ENCODE peak calls at places on chromosomes 13 and 19, in five cellular contexts. One of them, this sample, is unnamed.
A peak's percentile ranks its signal among the peaks of the same experiment; 100 is the strongest.

GRCh38 chr19:58033741-58034475 is at the start of gene ZSCAN1:
- DNase-seq in AG09309: no peak
- DNase-seq in uterus: peak; percentile 67
- DNase-seq in hepatocyte: peak; percentile 97
- DNase-seq in A549: no peak
- DNase-seq in this sample: no peak

GRCh38 chr13:26202365-26202972 is 19.6 kb downstream of the RNF6 start:
- DNase-seq in hepatocyte: no peak
- DNase-seq in uterus: no peak
- DNase-seq in AG09309: peak; percentile 16
- DNase-seq in A549: no peak
- DNase-seq in this sample: no peak

GRCh38 chr19:38699027-38699346 is 45.3 kb downstream of the CAPN12 start:
- DNase-seq in AG09309: no peak
- DNase-seq in uterus: no peak
- DNase-seq in hepatocyte: no peak
- DNase-seq in A549: no peak
- DNase-seq in this sample: no peak

GRCh38 chr19:51689751-51690358 is 3.3 kb upstream of the SPACA6 start:
- DNase-seq in uterus: peak; percentile 65
- DNase-seq in AG09309: no peak
- DNase-seq in hepatocyte: peak; percentile 69
- DNase-seq in A549: peak; percentile 87
- DNase-seq in this sample: no peak

GRCh38 chr13:26502826-26503225 is 54.7 kb upstream of the WASF3 start:
- DNase-seq in hepatocyte: peak; percentile 52
- DNase-seq in AG09309: peak; percentile 70
- DNase-seq in A549: no peak
- DNase-seq in uterus: no peak
- DNase-seq in this sample: no peak

GRCh38 chr13:24865158-24865557 is 101.2 kb downstream of the RNF17 start:
- DNase-seq in uterus: no peak
- DNase-seq in A549: no peak
- DNase-seq in AG09309: no peak
- DNase-seq in hepatocyte: no peak
- DNase-seq in this sample: no peak

GRCh38 chr19:31349160-31349881 is at the start of gene TSHZ3:
- DNase-seq in uterus: peak; percentile 91
- DNase-seq in A549: peak; percentile 78
- DNase-seq in hepatocyte: peak; percentile 80
- DNase-seq in AG09309: peak; percentile 64
- DNase-seq in this sample: peak; percentile 56

GRCh38 chr19:1041835-1042685 is 2.2 kb downstream of the ABCA7 start:
- DNase-seq in A549: peak; percentile 97
- DNase-seq in AG09309: no peak
- DNase-seq in uterus: no peak
- DNase-seq in hepatocyte: no peak
- DNase-seq in this sample: no peak

GRCh38 chr13:97944396-97945029 is 9.0 kb upstream of the IPO5 start:
- DNase-seq in hepatocyte: no peak
- DNase-seq in uterus: no peak
- DNase-seq in A549: no peak
- DNase-seq in AG09309: no peak
- DNase-seq in this sample: no peak

GRCh38 chr13:33328691-33329090 is 43.1 kb upstream of the STARD13 start:
- DNase-seq in A549: no peak
- DNase-seq in uterus: no peak
- DNase-seq in hepatocyte: no peak
- DNase-seq in AG09309: no peak
- DNase-seq in this sample: no peak

GRCh38 chr13:33322965-33323668 is 37.6 kb upstream of the STARD13 start:
- DNase-seq in AG09309: no peak
- DNase-seq in uterus: no peak
- DNase-seq in hepatocyte: no peak
- DNase-seq in A549: no peak
- DNase-seq in this sample: no peak

GRCh38 chr13:33326246-33326645 is 40.7 kb upstream of the STARD13 start:
- DNase-seq in A549: no peak
- DNase-seq in uterus: no peak
- DNase-seq in hepatocyte: no peak
- DNase-seq in AG09309: no peak
- DNase-seq in this sample: no peak

GRCh38 chr13:33323766-33324525 is 38.4 kb upstream of the STARD13 start:
- DNase-seq in A549: no peak
- DNase-seq in hepatocyte: no peak
- DNase-seq in AG09309: no peak
- DNase-seq in uterus: no peak
- DNase-seq in this sample: no peak

DNA sequence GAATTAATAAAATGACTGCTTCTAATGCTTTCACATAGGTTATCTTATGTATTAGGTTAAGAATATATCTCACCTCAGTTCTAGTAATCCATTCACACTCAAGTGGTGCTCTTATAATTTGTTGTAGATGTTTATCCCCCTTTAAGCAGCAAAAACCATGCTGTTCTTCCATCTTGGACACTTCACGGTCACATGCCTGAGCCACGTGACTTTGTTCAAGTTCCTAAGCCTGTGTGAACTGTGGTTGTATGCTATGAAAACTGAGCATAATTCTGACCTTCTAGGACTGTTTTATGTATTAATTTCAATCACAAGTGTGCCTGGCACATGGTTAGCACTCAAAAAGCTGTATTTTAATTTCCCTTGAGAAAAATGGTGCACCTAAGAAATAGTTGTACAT is 41.2 kb upstream of the STARD13 start:
- DNase-seq in AG09309: no peak
- DNase-seq in A549: no peak
- DNase-seq in hepatocyte: no peak
- DNase-seq in uterus: no peak
- DNase-seq in this sample: no peak
- TF ChIP-seq CTCF in AG09309: no peak
- TF ChIP-seq CTCF in A549: no peak
- TF ChIP-seq CTCF in hepatocyte: no peak
- TF ChIP-seq CTCF in uterus: no peak
- TF ChIP-seq CTCF in this sample: no peak

GRCh38 chr13:40562975-40563349 is 103.5 kb downstream of the FOXO1 start:
- DNase-seq in A549: no peak
- DNase-seq in AG09309: no peak
- DNase-seq in uterus: no peak
- DNase-seq in hepatocyte: no peak
- DNase-seq in this sample: peak; percentile 35

GRCh38 chr13:40565282-40566148 is 100.9 kb downstream of the FOXO1 start:
- DNase-seq in uterus: no peak
- DNase-seq in AG09309: no peak
- DNase-seq in A549: no peak
- DNase-seq in hepatocyte: no peak
- DNase-seq in this sample: no peak

GRCh38 chr13:40564342-40564997 is 102.0 kb downstream of the FOXO1 start:
- DNase-seq in uterus: no peak
- DNase-seq in AG09309: no peak
- DNase-seq in hepatocyte: no peak
- DNase-seq in A549: no peak
- DNase-seq in this sample: no peak

GRCh38 chr13:40566811-40567210 is 99.6 kb downstream of the FOXO1 start:
- DNase-seq in uterus: no peak
- DNase-seq in AG09309: no peak
- DNase-seq in A549: no peak
- DNase-seq in hepatocyte: no peak
- DNase-seq in this sample: no peak

DNA sequence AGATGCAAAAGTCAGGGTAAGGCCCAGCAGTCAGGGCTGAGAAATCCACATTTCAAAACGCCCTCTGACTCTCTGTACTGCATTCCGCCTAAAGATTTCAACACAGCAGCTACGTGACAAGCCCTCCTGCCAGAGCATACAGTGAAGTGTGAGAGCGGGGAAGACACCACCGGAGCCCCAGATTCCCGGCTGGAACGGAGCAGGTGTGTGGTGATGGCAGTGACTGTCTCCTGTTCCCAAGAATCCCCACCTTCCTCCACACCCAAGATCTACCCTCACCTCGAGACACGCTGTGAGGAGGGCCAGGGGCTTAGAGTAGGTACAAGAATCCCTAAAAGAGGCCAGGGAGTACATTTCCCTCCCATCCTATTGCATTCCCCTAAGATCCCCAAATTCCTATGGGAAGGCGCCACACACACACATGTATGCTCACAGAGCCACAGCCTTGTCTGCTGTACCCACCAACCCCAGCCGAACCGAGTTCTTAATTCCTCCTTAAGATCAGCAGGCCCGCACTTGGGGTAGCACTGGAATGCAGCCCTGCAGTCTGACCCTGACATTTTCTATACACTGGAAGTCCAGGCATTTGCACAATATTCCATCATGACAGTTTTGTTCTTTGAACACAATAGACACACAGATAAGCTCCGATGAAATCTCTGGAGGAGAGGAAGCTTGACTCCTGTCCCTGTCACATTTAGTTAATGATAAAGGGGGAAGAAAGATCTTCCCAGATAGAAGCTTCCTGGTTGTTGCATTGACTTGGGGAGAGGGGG is 102.9 kb downstream of the FOXO1 start:
- DNase-seq in AG09309: no peak
- DNase-seq in uterus: no peak
- DNase-seq in A549: no peak
- DNase-seq in hepatocyte: peak; percentile 39
- DNase-seq in this sample: no peak
- H3K4me3 ChIP-seq in AG09309: no peak overlapping the region
- H3K4me3 ChIP-seq in uterus: no peak overlapping the region
- H3K4me3 ChIP-seq in A549: no peak overlapping the region
- H3K4me3 ChIP-seq in hepatocyte: no peak overlapping the region
- H3K4me3 ChIP-seq in this sample: no peak overlapping the region

GRCh38 chr19:13152854-13153626 is 2.8 kb downstream of the IER2 start:
- DNase-seq in uterus: peak; percentile 97
- DNase-seq in A549: peak; percentile 95
- DNase-seq in hepatocyte: peak; percentile 97
- DNase-seq in AG09309: no peak
- DNase-seq in this sample: peak; percentile 81
- TF ChIP-seq CTCF in uterus: no peak
- TF ChIP-seq CTCF in A549: no peak
- TF ChIP-seq CTCF in hepatocyte: peak; percentile 28
- TF ChIP-seq CTCF in AG09309: no peak
- TF ChIP-seq CTCF in this sample: no peak

GRCh38 chr19:45780448-45781281 is 1.6 kb downstream of the DMPK start:
- DNase-seq in uterus: peak; percentile 60
- DNase-seq in AG09309: no peak
- DNase-seq in hepatocyte: no peak
- DNase-seq in A549: no peak
- DNase-seq in this sample: no peak

GRCh38 chr19:45781282-45782161 is 768 bp downstream of the DMPK start:
- DNase-seq in uterus: peak; percentile 43
- DNase-seq in AG09309: no peak
- DNase-seq in hepatocyte: no peak
- DNase-seq in A549: peak; percentile 57
- DNase-seq in this sample: no peak

GRCh38 chr19:45784096-45784495 is 1.8 kb upstream of the DMPK start:
- DNase-seq in uterus: no peak
- DNase-seq in A549: no peak
- DNase-seq in AG09309: no peak
- DNase-seq in hepatocyte: no peak
- DNase-seq in this sample: no peak

GRCh38 chr19:45782820-45783785 is 813 bp upstream of the DMPK start:
- DNase-seq in A549: peak; percentile 58
- DNase-seq in hepatocyte: no peak
- DNase-seq in uterus: peak; percentile 86
- DNase-seq in AG09309: peak; percentile 46
- DNase-seq in this sample: no peak

GRCh38 chr19:45782162-45782623 is at the start of gene DMPK:
- DNase-seq in AG09309: no peak
- DNase-seq in uterus: peak; percentile 54
- DNase-seq in A549: no peak
- DNase-seq in hepatocyte: no peak
- DNase-seq in this sample: no peak
- H3K4me3 ChIP-seq in AG09309: peak within 1 kb of the TSS; percentile 72
- H3K4me3 ChIP-seq in uterus: peak within 1 kb of the TSS; percentile 78
- H3K4me3 ChIP-seq in A549: peak within 1 kb of the TSS; percentile 34
- H3K4me3 ChIP-seq in hepatocyte: peak within 1 kb of the TSS; percentile 10
- H3K4me3 ChIP-seq in this sample: peak within 1 kb of the TSS; percentile 24

DNA sequence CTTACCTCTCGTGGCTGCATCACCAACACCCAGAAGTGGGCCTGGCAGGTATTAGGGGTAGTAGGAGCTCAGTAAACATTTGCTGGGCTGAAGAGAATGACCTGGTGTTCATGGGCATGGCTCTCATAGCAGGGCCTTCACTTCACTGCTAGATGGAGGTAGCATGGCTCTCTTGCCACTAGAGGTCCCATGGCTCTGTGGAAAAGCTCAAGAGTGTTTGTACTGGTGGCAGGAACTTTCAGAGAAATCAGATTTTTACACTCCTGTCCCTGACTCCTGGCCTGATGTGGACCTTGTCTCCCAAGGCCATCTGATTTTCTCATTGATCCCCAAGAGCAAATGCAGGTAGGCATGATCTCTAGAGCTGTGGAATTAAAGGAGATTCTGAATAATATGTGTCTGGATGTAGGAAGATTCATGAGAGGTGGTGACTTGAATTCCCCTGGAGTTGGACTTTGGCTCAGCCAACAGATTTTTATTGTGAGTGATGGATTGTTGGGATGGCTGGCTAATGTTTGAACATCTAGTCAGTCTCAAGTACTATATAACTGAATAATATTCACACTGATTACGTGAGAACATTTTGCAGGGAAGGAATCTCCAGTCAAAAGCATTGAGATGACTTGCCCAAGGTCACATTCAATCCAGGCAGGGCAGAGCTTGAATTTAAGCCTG is 5.8 kb downstream of the ZNF574 start:
- DNase-seq in AG09309: no peak
- DNase-seq in A549: peak; percentile 82
- DNase-seq in hepatocyte: peak; percentile 58
- DNase-seq in uterus: no peak
- DNase-seq in this sample: peak; percentile 20
- TF ChIP-seq CTCF in AG09309: peak; percentile 67
- TF ChIP-seq CTCF in A549: peak; percentile 70
- TF ChIP-seq CTCF in hepatocyte: peak; percentile 43
- TF ChIP-seq CTCF in uterus: no peak
- TF ChIP-seq CTCF in this sample: peak; percentile 80

DNA sequence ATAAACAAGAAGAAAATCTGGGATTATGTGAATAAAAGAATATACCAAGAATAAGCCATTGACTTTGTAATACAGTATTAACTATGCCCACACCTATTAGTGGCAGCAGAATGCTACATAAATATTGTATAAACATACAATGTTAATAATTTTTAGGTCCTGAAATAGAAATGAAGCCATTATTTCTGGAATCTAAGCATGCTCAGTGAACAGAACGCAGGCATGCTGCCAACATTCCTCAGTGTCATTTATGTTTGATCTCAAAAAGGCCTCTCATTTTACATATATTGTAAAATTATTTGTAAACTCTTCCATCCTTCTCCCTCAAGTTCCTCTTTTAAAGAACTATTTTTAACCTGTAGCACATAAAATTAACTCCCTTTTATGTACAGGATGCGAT is 118.9 kb downstream of the VWA8 start:
- DNase-seq in AG09309: no peak
- DNase-seq in hepatocyte: peak; percentile 31
- DNase-seq in A549: no peak
- DNase-seq in uterus: peak; percentile 20
- DNase-seq in this sample: peak; percentile 39
- H3K4me3 ChIP-seq in AG09309: no peak overlapping the region
- H3K4me3 ChIP-seq in hepatocyte: no peak overlapping the region
- H3K4me3 ChIP-seq in A549: no peak overlapping the region
- H3K4me3 ChIP-seq in uterus: no peak overlapping the region
- H3K4me3 ChIP-seq in this sample: no peak overlapping the region

GRCh38 chr19:45927565-45928261 is 13.1 kb upstream of the NANOS2 start:
- DNase-seq in A549: peak; percentile 97
- DNase-seq in hepatocyte: peak; percentile 95
- DNase-seq in AG09309: peak; percentile 37
- DNase-seq in uterus: peak; percentile 93
- DNase-seq in this sample: peak; percentile 73
- TF ChIP-seq CTCF in A549: peak; percentile 17
- TF ChIP-seq CTCF in hepatocyte: peak; percentile 7
- TF ChIP-seq CTCF in AG09309: no peak
- TF ChIP-seq CTCF in uterus: no peak
- TF ChIP-seq CTCF in this sample: no peak

This sample was measured in astrocyte of the cerebellum.